ENCODE peak calls at places on chromosomes 3 and 15, in five cellular contexts. U, W, J, S and G are unnamed samples.

GRCh38 chr3:166451997-166452396 is 614.8 kb upstream of the BCHE start:
- DNase-seq in U (peak; percentile 91), W (no peak), J (no peak), S (no peak), G (no peak)

GRCh38 chr3:62817678-62818077 is 57.5 kb downstream of the CADPS start:
- DNase-seq in U (no peak), W (no peak), J (no peak), S (no peak), G (peak; percentile 39)

GRCh38 chr3:196995027-196995426 is 26.4 kb upstream of the PIGZ start:
- DNase-seq in U (no peak), W (no peak), J (no peak), S (no peak), G (no peak)

GRCh38 chr3:126476166-126476975 is 680 bp upstream of the ZXDC start:
- DNase-seq in U (peak; percentile 78), W (peak; percentile 43), J (no peak), S (peak; percentile 44), G (no peak)

GRCh38 chr3:123376451-123377172 is 72.3 kb downstream of the ADCY5 start:
- DNase-seq in U (no peak), W (no peak), J (no peak), S (no peak), G (no peak)

GRCh38 chr15:90234519-90234988 is 545 bp downstream of the GDPGP1 start:
- DNase-seq in U (no peak), W (no peak), J (no peak), S (peak; percentile 25), G (peak; percentile 19)

GRCh38 chr15:85852969-85853368 is 58.2 kb upstream of the KLHL25 start:
- DNase-seq in U (no peak), W (no peak), J (no peak), S (no peak), G (no peak)

GRCh38 chr3:13407926-13408325 is 12.2 kb downstream of the NUP210 start:
- DNase-seq in U (no peak), W (no peak), J (no peak), S (no peak), G (no peak)

GRCh38 chr3:140733623-140734022 is 55.8 kb downstream of the TRIM42 start:
- DNase-seq in U (no peak), W (no peak), J (no peak), S (no peak), G (no peak)

GRCh38 chr3:127763337-127763736 is 59.0 kb downstream of the MGLL start:
- DNase-seq in U (no peak), W (no peak), J (no peak), S (no peak), G (no peak)

GRCh38 chr15:74036271-74037170 is 42.0 kb downstream of the PML start:
- DNase-seq in U (peak; percentile 56), W (peak; percentile 25), J (peak; percentile 30), S (peak; percentile 68), G (peak; percentile 79)

GRCh38 chr3:157145566-157145965 is 14.4 kb downstream of the CCNL1 start:
- DNase-seq in U (no peak), W (no peak), J (no peak), S (no peak), G (no peak)

GRCh38 chr3:184874709-184875644 is 63.0 kb downstream of the VPS8 start:
- DNase-seq in U (peak; percentile 53), W (peak; percentile 15), J (no peak), S (peak; percentile 57), G (peak; percentile 19)

GRCh38 chr3:123723527-123724168 is 138.8 kb upstream of the HACD2 start:
- DNase-seq in U (peak; percentile 82), W (peak; percentile 48), J (peak; percentile 63), S (peak; percentile 91), G (peak; percentile 88)

GRCh38 chr3:146067048-146067447 is 93.9 kb downstream of the PLOD2 start:
- DNase-seq in U (peak; percentile 62), W (no peak), J (peak; percentile 36), S (peak; percentile 86), G (peak; percentile 85)

GRCh38 chr15:90340345-90340744 is 11.7 kb upstream of the ZNF774 start:
- DNase-seq in U (no peak), W (no peak), J (no peak), S (no peak), G (no peak)

GRCh38 chr3:16906679-16907078 is 21.9 kb downstream of the PLCL2 start:
- DNase-seq in U (no peak), W (no peak), J (no peak), S (peak; percentile 62), G (peak; percentile 67)

GRCh38 chr3:161913786-161914389 is 417.3 kb downstream of the OTOL1 start:
- DNase-seq in U (peak; percentile 41), W (no peak), J (no peak), S (peak; percentile 79), G (peak; percentile 59)

GRCh38 chr15:77064539-77065308 is 6.2 kb downstream of the TSPAN3 start:
- DNase-seq in U (peak; percentile 84), W (no peak), J (no peak), S (peak; percentile 78), G (peak; percentile 75)

GRCh38 chr3:42855547-42856380 is 19.9 kb downstream of the CYP8B1 start:
- DNase-seq in U (no peak), W (no peak), J (no peak), S (no peak), G (no peak)

GRCh38 chr15:78695849-78696248 is 54.8 kb upstream of the CHRNB4 start:
- DNase-seq in U (no peak), W (no peak), J (no peak), S (no peak), G (no peak)

GRCh38 chr3:196650740-196651311 is 11.3 kb downstream of the NRROS start:
- DNase-seq in U (peak; percentile 95), W (no peak), J (peak; percentile 90), S (peak; percentile 97), G (peak; percentile 97)

GRCh38 chr3:192038726-192039125 is 577.8 kb downstream of the PYDC2 start:
- DNase-seq in U (peak; percentile 97), W (no peak), J (no peak), S (peak; percentile 17), G (no peak)

GRCh38 chr3:123629747-123630047 is 44.8 kb upstream of the HACD2 start:
- DNase-seq in U (no peak), W (no peak), J (no peak), S (no peak), G (no peak)

GRCh38 chr15:95973566-95974256 is 356.8 kb upstream of the NR2F2 start:
- DNase-seq in U (no peak), W (no peak), J (no peak), S (no peak), G (no peak)

GRCh38 chr15:47194718-47195117 is 522.6 kb upstream of the SEMA6D start:
- DNase-seq in U (peak; percentile 68), W (no peak), J (peak; percentile 4), S (peak; percentile 64), G (peak; percentile 72)

GRCh38 chr3:159856496-159857098 is 132.0 kb upstream of the IL12A start:
- DNase-seq in U (no peak), W (no peak), J (no peak), S (no peak), G (no peak)

GRCh38 chr15:67571643-67572415 is 29.3 kb downstream of the MAP2K5 start:
- DNase-seq in U (no peak), W (no peak), J (no peak), S (no peak), G (no peak)

GRCh38 chr15:77596821-77597803 is 35.6 kb downstream of the LINGO1 start:
- DNase-seq in U (no peak), W (no peak), J (no peak), S (no peak), G (no peak)

GRCh38 chr3:128555098-128555825 is 62.3 kb upstream of the GATA2 start:
- DNase-seq in U (no peak), W (no peak), J (no peak), S (no peak), G (no peak)

GRCh38 chr3:144488927-144489326 is 517.3 kb downstream of the DIPK2A start:
- DNase-seq in U (no peak), W (no peak), J (no peak), S (no peak), G (no peak)

GRCh38 chr15:39770748-39771689 is 11.6 kb downstream of the FSIP1 start:
- DNase-seq in U (no peak), W (no peak), J (no peak), S (peak; percentile 82), G (peak; percentile 87)

GRCh38 chr15:39767921-39768320 is 14.7 kb downstream of the FSIP1 start:
- DNase-seq in U (no peak), W (no peak), J (no peak), S (no peak), G (no peak)
- TF ChIP-seq CTCF in U (no peak), W (no peak), J (no peak), S (no peak), G (no peak)

GRCh38 chr3:149321640-149322039 is 11.8 kb downstream of the TM4SF18 start:
- DNase-seq in U (no peak), W (no peak), J (no peak), S (no peak), G (no peak)
- TF ChIP-seq CTCF in U (no peak), W (no peak), J (no peak), S (no peak), G (no peak)

DNA sequence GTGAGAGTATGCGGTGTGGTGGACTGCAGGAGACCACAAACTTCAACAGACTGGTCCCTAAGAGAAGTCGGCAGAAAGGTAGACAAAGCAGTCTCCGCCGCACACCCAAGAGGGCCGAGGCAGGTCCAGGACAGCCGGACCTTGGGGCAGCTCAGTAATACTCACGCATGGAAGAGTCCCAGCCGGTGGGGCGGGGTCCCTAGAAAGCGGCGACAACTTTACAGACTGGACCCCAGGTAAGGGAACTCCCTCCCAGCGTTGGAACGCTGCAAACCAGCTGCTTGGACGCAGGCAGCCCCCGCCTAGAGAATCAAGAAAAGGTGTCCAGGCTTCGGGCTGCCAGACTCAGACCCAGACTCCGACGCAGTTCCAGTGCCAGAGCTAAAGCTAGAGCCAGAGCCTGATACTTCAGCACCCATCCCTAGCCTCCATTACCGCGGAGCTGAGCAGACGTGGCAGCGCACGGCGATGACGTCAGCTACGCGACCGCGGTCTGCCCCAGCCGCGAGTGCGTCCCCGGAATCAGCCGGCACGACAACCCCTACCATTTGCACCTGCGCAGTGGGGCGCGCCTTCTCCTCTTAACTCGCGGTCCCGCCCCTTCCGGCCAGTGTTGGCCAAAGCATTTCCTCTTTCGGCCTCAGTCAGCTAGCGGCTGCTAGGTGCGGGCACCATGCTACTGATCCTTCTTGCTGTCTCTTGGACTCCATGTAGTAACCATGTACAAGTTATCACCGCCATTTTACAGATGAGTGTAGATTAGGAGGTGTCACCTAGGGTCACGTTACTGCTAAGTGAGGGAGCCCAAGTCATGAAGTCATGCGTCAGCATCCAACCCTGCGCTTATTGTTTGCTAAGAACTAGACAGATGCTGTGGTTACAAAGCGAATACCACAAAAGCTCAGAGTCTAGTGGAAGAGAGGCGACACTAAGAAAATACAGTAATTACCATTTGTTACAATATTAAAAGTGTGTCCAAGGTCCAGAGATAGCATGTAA is at the start of gene TMEM39A:
- DNase-seq in U (peak; percentile 99), W (peak; percentile 98), J (peak; percentile 96), S (peak; percentile 98), G (peak; percentile 98)
- TF ChIP-seq CTCF in U (peak; percentile 7), W (peak; percentile 20), J (no peak), S (peak; percentile 4), G (no peak)

DNA sequence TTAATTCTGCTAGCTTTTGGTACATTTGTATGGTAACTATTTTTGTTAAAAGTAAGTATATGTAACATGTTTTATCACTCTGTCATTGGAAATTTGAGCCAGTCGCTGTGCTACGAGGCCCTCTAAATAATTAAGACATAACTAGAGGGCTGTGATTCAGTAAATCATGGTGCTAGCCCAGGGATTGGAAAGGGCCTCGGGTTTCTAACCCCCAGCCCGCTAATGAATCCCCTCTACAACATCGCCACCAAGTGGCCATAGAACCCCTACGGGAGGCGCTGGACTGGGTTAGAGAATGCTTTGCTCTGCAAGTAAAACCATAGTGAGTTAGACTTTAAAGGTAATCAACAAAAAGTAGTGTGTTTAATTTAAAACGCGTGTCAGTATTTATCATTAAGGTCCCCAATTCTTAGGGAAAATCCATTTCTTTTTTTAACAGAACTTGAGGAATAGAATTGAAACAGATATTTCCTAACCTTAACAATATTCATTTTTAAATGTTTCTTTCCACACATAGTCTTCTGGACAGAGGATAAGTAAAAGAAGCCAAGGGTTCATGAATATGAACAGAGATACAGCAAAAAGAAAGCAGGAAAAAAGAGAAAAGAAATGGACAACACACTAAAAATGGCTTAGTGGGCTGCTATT is 744.7 kb downstream of the EPHA3 start:
- DNase-seq in U (peak; percentile 43), W (peak; percentile 67), J (no peak), S (peak; percentile 54), G (peak; percentile 72)
- TF ChIP-seq CTCF in U (peak; percentile 72), W (peak; percentile 96), J (peak; percentile 57), S (peak; percentile 66), G (peak; percentile 85)